ENCODE peak calls at places on chromosome 22, in eight cellular contexts. U is heart left ventricle, X is uterus, Y is suprapubic skin, K is K562, S is esophagus squamous epithelium, D is H1, C is IMR-90. F is an unnamed sample.

GRCh38 chr22:23457586-23457985 is 122.5 kb downstream of the IGLL1 start:
- DNase-seq in U (no peak), X (no peak), Y (no peak), K (peak; percentile 29), S (no peak), D (no peak), C (no peak), F (no peak)

GRCh38 chr22:23446796-23447350 is 133.2 kb downstream of the IGLL1 start:
- DNase-seq in U (no peak), X (no peak), Y (no peak), K (no peak), S (no peak), D (no peak), C (no peak), F (no peak)

GRCh38 chr22:23829845-23830372 is 8.9 kb downstream of the DERL3 start:
- DNase-seq in U (no peak), X (no peak), Y (peak; percentile 7), K (no peak), S (no peak), D (no peak), C (peak; percentile 92), F (no peak)

GRCh38 chr22:31954535-31955326 is 10.4 kb downstream of the YWHAH start:
- DNase-seq in U (no peak), X (no peak), Y (no peak), K (no peak), S (no peak), D (no peak), C (no peak), F (no peak)

GRCh38 chr22:23764931-23765881 is 2.4 kb downstream of the C22orf15 start:
- DNase-seq in U (no peak), X (no peak), Y (no peak), K (no peak), S (no peak), D (peak; percentile 42), C (no peak), F (no peak)

GRCh38 chr22:46052331-46052771 is 75.4 kb upstream of the WNT7B start:
- DNase-seq in U (no peak), X (peak; percentile 50), Y (peak; percentile 69), K (no peak), S (no peak), D (no peak), C (no peak), F (no peak)

GRCh38 chr22:36211237-36211881 is 9.8 kb upstream of the APOL4 start:
- DNase-seq in U (no peak), X (no peak), Y (no peak), K (no peak), S (no peak), D (no peak), C (peak; percentile 56), F (peak; percentile 54)

GRCh38 chr22:45358127-45358526 is 48.4 kb downstream of the FAM118A start:
- DNase-seq in U (no peak), X (no peak), Y (no peak), K (no peak), S (no peak), D (no peak), C (no peak), F (no peak)

GRCh38 chr22:17570851-17571631 is 7.7 kb downstream of the SLC25A18 start:
- DNase-seq in U (peak; percentile 86), X (peak; percentile 89), Y (peak; percentile 93), K (no peak), S (no peak), D (no peak), C (peak; percentile 83), F (peak; percentile 46)

GRCh38 chr22:30235687-30236170 is 10.8 kb downstream of the LIF start:
- DNase-seq in U (no peak), X (no peak), Y (no peak), K (no peak), S (no peak), D (no peak), C (peak; percentile 88), F (peak; percentile 84)

GRCh38 chr22:37062366-37062655 is 10.8 kb downstream of the KCTD17 start:
- DNase-seq in U (no peak), X (no peak), Y (no peak), K (no peak), S (no peak), D (no peak), C (no peak), F (no peak)

GRCh38 chr22:36853407-36854099 is 7.3 kb upstream of the NCF4 start:
- DNase-seq in U (peak; percentile 92), X (peak; percentile 31), Y (peak; percentile 81), K (peak; percentile 57), S (peak; percentile 40), D (peak; percentile 96), C (peak; percentile 25), F (peak; percentile 26)

GRCh38 chr22:17860220-17860965 is 86.1 kb upstream of the BID start:
- DNase-seq in U (no peak), X (no peak), Y (no peak), K (no peak), S (no peak), D (no peak), C (no peak), F (peak; percentile 17)

GRCh38 chr22:45551310-45552016 is 48.8 kb downstream of the FBLN1 start:
- DNase-seq in U (no peak), X (peak; percentile 68), Y (no peak), K (no peak), S (no peak), D (no peak), C (no peak), F (no peak)

GRCh38 chr22:37804502-37804885 is 3.2 kb upstream of the GCAT start:
- DNase-seq in U (no peak), X (no peak), Y (no peak), K (no peak), S (no peak), D (peak; percentile 59), C (no peak), F (no peak)

GRCh38 chr22:20117656-20118571 is 888 bp upstream of the TRMT2A start:
- DNase-seq in U (peak; percentile 71), X (no peak), Y (no peak), K (peak; percentile 90), S (no peak), D (no peak), C (peak; percentile 25), F (peak; percentile 34)

GRCh38 chr22:21866821-21867527 is 471 bp downstream of the MAPK1 start:
- DNase-seq in U (peak; percentile 68), X (peak; percentile 28), Y (peak; percentile 70), K (peak; percentile 88), S (no peak), D (peak; percentile 61), C (no peak), F (peak; percentile 54)

GRCh38 chr22:26662160-26662559 is 4.8 kb downstream of the MIAT start:
- DNase-seq in U (no peak), X (no peak), Y (no peak), K (no peak), S (no peak), D (no peak), C (no peak), F (no peak)

GRCh38 chr22:37196539-37197450 is 8.7 kb upstream of the C1QTNF6 start:
- DNase-seq in U (peak; percentile 92), X (peak; percentile 90), Y (peak; percentile 88), K (no peak), S (no peak), D (no peak), C (peak; percentile 79), F (peak; percentile 84)

GRCh38 chr22:23695141-23695540 is 4.3 kb downstream of the RGL4 start:
- DNase-seq in U (no peak), X (no peak), Y (no peak), K (no peak), S (no peak), D (no peak), C (no peak), F (no peak)

DNA sequence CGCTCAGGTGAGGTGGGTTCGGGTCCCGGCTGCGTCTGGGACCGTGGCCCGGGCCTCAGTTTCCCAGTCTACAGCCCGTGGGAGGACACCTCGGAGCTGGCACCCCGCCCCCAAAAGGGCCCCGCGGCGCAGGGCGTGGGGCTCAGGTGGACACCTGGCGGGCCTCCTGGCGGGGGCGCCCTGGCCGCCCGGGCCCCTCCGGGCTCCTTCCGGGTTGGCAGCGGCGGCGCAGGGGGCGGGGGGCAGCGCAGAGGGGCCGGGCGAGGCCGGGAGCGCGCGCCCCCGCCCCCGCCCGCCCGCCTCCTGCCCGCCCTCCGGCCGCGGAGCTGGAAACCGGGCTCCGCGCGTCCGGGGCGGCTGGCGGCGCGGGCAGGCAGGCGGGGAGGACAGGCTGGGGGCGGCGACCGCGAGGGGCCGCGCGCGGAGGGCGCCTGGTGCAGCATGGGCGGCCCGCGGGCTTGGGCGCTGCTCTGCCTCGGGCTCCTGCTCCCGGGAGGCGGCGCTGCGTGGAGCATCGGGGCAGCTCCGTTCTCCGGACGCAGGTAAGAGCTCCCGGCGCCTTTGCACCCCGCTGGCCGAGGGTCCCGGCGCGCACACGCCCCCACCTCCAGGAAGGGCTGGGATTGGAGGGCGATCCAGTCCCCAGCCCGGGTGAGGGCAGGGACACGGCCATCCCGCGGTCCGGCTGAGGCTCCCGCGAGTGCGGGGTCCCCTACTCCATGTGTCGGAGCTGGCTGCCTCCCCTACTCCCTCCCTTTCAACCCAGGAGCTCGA is at the start of gene EMID1:
- DNase-seq in U (peak; percentile 73), X (peak; percentile 39), Y (no peak), K (peak; percentile 73), S (no peak), D (peak; percentile 77), C (peak; percentile 9), F (peak; percentile 59)
- TF ChIP-seq POLR2A in U (no peak), X (no peak), Y (no peak), K (no peak), S (no peak), D (no peak), C (no peak), F (no peak)

GRCh38 chr22:41957941-41958556 is 6.1 kb downstream of the SMIM45 start:
- DNase-seq in U (no peak), X (no peak), Y (no peak), K (no peak), S (no peak), D (no peak), C (no peak), F (no peak)
- H3K27me3 ChIP-seq in U (peaks cover 6% of the 10 kb centered on the region), X (no peaks in the 10 kb centered on the region), Y (no peaks in the 10 kb centered on the region), K (no peaks in the 10 kb centered on the region), S (no peaks in the 10 kb centered on the region), D (peaks cover 3% of the 10 kb centered on the region), C (no peaks in the 10 kb centered on the region), F (no peaks in the 10 kb centered on the region)

GRCh38 chr22:48438096-48438495 is 1389.6 kb downstream of the BRD1 start:
- DNase-seq in U (peak; percentile 30), X (no peak), Y (no peak), K (no peak), S (no peak), D (no peak), C (no peak), F (no peak)
- H3K9me3 ChIP-seq in U (no peaks in the 10 kb centered on the region), X (no peaks in the 10 kb centered on the region), Y (no peaks in the 10 kb centered on the region), K (no peaks in the 10 kb centered on the region), S (no peaks in the 10 kb centered on the region), D (no peaks in the 10 kb centered on the region), C (peaks cover 67% of the 10 kb centered on the region), F (no peaks in the 10 kb centered on the region)

DNA sequence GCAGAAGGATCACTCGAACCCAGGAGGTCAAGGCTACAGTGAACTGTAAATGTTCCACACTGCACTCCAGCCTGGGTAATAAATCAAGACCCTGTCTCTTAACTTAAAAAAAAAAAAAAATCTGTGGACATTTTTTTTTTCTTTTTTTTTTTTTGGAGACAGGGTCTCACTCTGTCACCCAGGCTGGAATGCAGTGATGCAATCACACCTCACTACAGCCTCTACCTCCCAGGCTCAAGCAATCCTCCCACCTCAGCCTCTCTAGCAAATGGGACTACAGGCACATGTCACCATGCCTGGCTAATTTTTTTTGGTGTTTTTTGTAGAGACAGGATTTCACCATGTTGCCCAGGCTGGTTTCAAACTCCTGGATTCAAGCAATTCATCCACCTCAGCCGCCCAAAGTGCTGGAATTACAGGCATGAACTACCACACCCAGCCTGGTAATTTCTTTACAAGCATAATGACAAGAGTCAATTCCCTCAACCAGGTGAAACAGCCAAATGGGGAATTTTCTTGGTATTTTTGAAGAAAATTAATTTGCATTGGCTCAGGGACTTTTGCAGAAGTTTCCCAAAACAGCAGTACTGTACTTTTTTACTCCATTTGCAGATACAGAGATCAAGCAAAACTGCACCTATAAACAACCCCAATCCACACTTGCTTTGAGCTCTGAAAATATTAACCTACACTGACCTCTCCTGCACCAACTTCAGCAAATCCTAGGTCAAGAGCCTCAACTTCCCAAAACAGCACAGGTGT is 44.0 kb downstream of the MRTFA start:
- DNase-seq in U (no peak), X (no peak), Y (no peak), K (no peak), S (no peak), D (no peak), C (no peak), F (no peak)
- TF ChIP-seq POLR2A in U (no peak), X (no peak), Y (no peak), K (no peak), S (no peak), D (no peak), C (no peak), F (no peak)

F was measured in thyroid gland.